ENCODE peak calls at places on chromosomes 16 and 17, in five cellular contexts. T, Y, S, H and F are unnamed samples. For H3K4me1, the result is how much of the 10 kb centered on the place peaks cover.

GRCh38 chr16:67157892-67158635 is 1.6 kb downstream of the TRADD start:
- DNase-seq in T (no peak), Y (no peak), S (no peak), H (no peak), F (no peak)

GRCh38 chr16:12587646-12588277 is 215.9 kb downstream of the CPPED1 start:
- DNase-seq in T (no peak), Y (no peak), S (peak), H (no peak), F (no peak)

GRCh38 chr17:45430738-45431530 is 1.7 kb downstream of the ARHGAP27 start:
- DNase-seq in T (peak), Y (no peak), S (no peak), H (no peak), F (no peak)

GRCh38 chr16:15907863-15908478 is 19.6 kb upstream of the CEP20 start:
- DNase-seq in T (no peak), Y (no peak), S (peak), H (peak), F (no peak)

GRCh38 chr17:42682400-42683384 is at the start of gene CNTNAP1:
- DNase-seq in T (no peak), Y (no peak), S (peak), H (peak), F (no peak)

GRCh38 chr17:63943745-63944144 is 11.6 kb upstream of the CD79B start:
- DNase-seq in T (no peak), Y (no peak), S (no peak), H (no peak), F (no peak)

GRCh38 chr16:25707982-25708583 is 16.3 kb downstream of the HS3ST4 start:
- DNase-seq in T (no peak), Y (no peak), S (no peak), H (peak), F (no peak)

GRCh38 chr17:46944931-46945330 is 22.0 kb downstream of the GOSR2 start:
- DNase-seq in T (no peak), Y (no peak), S (no peak), H (no peak), F (no peak)

GRCh38 chr17:6072157-6072556 is 2.0 kb downstream of the WSCD1 start:
- DNase-seq in T (no peak), Y (no peak), S (no peak), H (no peak), F (no peak)

GRCh38 chr17:37701424-37702020 is 43.3 kb downstream of the HNF1B start:
- DNase-seq in T (no peak), Y (no peak), S (no peak), H (peak), F (no peak)

GRCh38 chr17:16243811-16244567 is 27.0 kb downstream of the PIGL start:
- DNase-seq in T (no peak), Y (no peak), S (no peak), H (peak), F (no peak)

GRCh38 chr17:6381052-6381451 is 53.9 kb downstream of the AIPL1 start:
- DNase-seq in T (no peak), Y (no peak), S (no peak), H (no peak), F (no peak)

GRCh38 chr17:81132197-81132540 is 33.1 kb upstream of the PVALEF start:
- DNase-seq in T (no peak), Y (no peak), S (no peak), H (no peak), F (no peak)

DNA sequence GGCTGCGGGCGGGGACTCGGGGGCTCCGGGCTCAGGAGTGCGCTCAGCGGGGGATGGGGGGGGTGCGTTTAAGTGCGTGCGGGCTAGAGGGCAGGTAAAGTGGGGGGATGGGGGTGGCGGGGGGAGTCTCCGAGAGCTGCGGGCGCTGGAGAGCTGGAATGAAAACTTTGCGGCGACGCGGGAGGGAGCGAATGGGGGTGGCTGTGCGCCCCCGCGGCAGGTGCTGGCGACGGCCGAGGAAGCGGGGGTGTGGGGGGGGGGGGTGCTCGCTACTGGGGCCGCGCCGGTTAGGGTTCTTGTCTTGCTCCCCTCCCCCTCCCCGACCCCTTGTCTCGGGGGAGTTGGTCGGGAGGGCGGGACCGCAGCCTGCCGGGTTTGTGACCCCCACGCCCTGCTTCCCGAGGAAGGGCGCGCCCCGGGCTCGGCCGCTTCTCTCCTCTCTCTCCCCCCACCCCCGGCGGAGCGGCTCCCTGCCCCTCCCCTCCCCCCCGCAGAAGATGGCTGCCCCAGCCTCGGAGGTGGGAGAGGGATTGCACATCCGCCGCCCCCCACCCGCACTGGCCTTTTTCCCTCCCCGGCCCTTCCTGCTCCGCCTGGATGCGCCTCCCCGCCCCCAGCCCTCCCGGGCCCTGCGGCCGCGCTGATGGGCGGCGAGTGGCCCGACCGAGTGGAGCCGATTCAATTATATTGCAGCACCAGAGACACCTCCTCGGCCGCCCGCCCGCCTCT is 651 bp downstream of the GSE1 start:
- DNase-seq in T (peak), Y (peak), S (peak), H (peak), F (no peak)
- H3K4me1 ChIP-seq in T (under half), Y (half or more), S (under half), H (half or more), F (half or more)

GRCh38 chr17:57355090-57355859 is 99.0 kb downstream of the MSI2 start:
- DNase-seq in T (no peak), Y (peak), S (no peak), H (no peak), F (no peak)
- TF ChIP-seq POLR2AphosphoS5 in T (no peak), Y (no peak), S (no peak), H (no peak), F (no peak)

GRCh38 chr16:4373909-4374742 is 2.5 kb downstream of the VASN start:
- DNase-seq in T (peak), Y (peak), S (peak), H (peak), F (no peak)
- H3K4me1 ChIP-seq in T (half or more), Y (half or more), S (under half), H (half or more), F (half or more)

GRCh38 chr16:84175351-84176081 is 11.3 kb downstream of the TAF1C start:
- DNase-seq in T (no peak), Y (no peak), S (no peak), H (peak), F (no peak)
- TF ChIP-seq POLR2AphosphoS5 in T (no peak), Y (no peak), S (no peak), H (no peak), F (no peak)